ENCODE peak calls at places on chromosome 7, in six cellular contexts. G is SK-N-SH, H is H1, W is K562, B is HepG2, F is GM12878. I is an unnamed sample.

GRCh38 chr7:54252256-54253035 is 289.7 kb upstream of the VSTM2A start:
- DNase-seq in G (no peak), H (no peak), W (no peak), B (no peak), F (no peak), I (no peak)

GRCh38 chr7:139902436-139903102 is 73.5 kb downstream of the TBXAS1 start:
- DNase-seq in G (no peak), H (no peak), W (no peak), B (no peak), F (no peak), I (no peak)

GRCh38 chr7:6284055-6284400 is 11.6 kb upstream of the CYTH3 start:
- DNase-seq in G (no peak), H (no peak), W (no peak), B (no peak), F (no peak), I (no peak)

GRCh38 chr7:17247357-17247756 is 51.1 kb upstream of the AHR start:
- DNase-seq in G (no peak), H (no peak), W (no peak), B (no peak), F (no peak), I (no peak)

GRCh38 chr7:46174192-46174572 is 253.1 kb upstream of the IGFBP3 start:
- DNase-seq in G (no peak), H (no peak), W (no peak), B (no peak), F (no peak), I (no peak)

GRCh38 chr7:66379761-66380160 is 174.6 kb downstream of the TPST1 start:
- DNase-seq in G (no peak), H (no peak), W (no peak), B (no peak), F (no peak), I (no peak)

GRCh38 chr7:100866721-100867039 is 507 bp upstream of the TRIP6 start:
- DNase-seq in G (peak; percentile 38), H (peak; percentile 60), W (no peak), B (no peak), F (no peak), I (no peak)

GRCh38 chr7:117872565-117873055 is 631 bp downstream of the CTTNBP2 start:
- DNase-seq in G (no peak), H (peak; percentile 65), W (no peak), B (no peak), F (no peak), I (no peak)

GRCh38 chr7:158957921-158958471 is 101.6 kb downstream of the DYNC2I1 start:
- DNase-seq in G (peak; percentile 79), H (peak; percentile 65), W (peak; percentile 74), B (no peak), F (no peak), I (no peak)

GRCh38 chr7:87497482-87497881 is 22.0 kb upstream of the ABCB4 start:
- DNase-seq in G (no peak), H (no peak), W (no peak), B (peak; percentile 85), F (no peak), I (no peak)

GRCh38 chr7:94620703-94621118 is 35.2 kb downstream of the SGCE start:
- DNase-seq in G (peak; percentile 33), H (no peak), W (no peak), B (peak; percentile 82), F (peak; percentile 89), I (peak; percentile 32)

GRCh38 chr7:55504093-55504859 is 68.0 kb downstream of the VOPP1 start:
- DNase-seq in G (no peak), H (no peak), W (no peak), B (no peak), F (no peak), I (no peak)

GRCh38 chr7:108122181-108122580 is 8.0 kb downstream of the LAMB4 start:
- DNase-seq in G (no peak), H (no peak), W (no peak), B (no peak), F (no peak), I (no peak)

GRCh38 chr7:17815318-17815717 is 125.0 kb downstream of the SNX13 start:
- DNase-seq in G (no peak), H (no peak), W (no peak), B (peak; percentile 70), F (no peak), I (no peak)

GRCh38 chr7:128045766-128046165 is 14.5 kb upstream of the LRRC4 start:
- DNase-seq in G (no peak), H (no peak), W (no peak), B (no peak), F (no peak), I (no peak)

GRCh38 chr7:116591202-116592040 is 66.6 kb downstream of the CAV1 start:
- DNase-seq in G (peak; percentile 11), H (no peak), W (peak; percentile 22), B (no peak), F (no peak), I (no peak)

GRCh38 chr7:464712-465461 is 54.8 kb downstream of the PDGFA start:
- DNase-seq in G (peak; percentile 46), H (peak; percentile 42), W (no peak), B (peak; percentile 50), F (no peak), I (no peak)

GRCh38 chr7:113331155-113331898 is 213.0 kb upstream of the SMIM30 start:
- DNase-seq in G (no peak), H (peak; percentile 46), W (peak; percentile 38), B (peak; percentile 3), F (no peak), I (no peak)
- TF ChIP-seq GABPA in G (no peak), H (no peak), W (no peak), B (no peak), F (no peak), I (no peak)

DNA sequence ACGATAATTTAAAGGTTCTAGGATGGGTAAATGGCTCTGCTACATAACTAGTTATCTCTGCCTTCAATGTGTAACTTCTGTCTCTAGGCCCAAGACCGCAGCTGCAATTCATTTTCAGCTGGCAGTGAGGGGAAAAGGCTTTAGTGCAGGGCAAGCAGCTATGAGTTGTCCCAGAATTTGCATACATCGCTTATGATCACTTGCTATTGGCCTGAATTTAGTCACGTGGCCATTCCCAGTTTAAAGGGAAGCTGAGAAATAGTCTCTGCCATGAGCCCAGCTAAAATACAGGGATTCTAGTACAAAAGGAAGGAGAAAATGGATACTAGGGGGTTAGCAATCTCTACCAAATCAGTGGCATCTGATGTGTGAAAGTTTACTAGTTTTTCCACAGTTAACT is 145.8 kb upstream of the IMMP2L start:
- DNase-seq in G (no peak), H (no peak), W (peak; percentile 45), B (no peak), F (no peak), I (no peak)
- TF ChIP-seq GABPA in G (no peak), H (no peak), W (no peak), B (no peak), F (no peak), I (no peak)

DNA sequence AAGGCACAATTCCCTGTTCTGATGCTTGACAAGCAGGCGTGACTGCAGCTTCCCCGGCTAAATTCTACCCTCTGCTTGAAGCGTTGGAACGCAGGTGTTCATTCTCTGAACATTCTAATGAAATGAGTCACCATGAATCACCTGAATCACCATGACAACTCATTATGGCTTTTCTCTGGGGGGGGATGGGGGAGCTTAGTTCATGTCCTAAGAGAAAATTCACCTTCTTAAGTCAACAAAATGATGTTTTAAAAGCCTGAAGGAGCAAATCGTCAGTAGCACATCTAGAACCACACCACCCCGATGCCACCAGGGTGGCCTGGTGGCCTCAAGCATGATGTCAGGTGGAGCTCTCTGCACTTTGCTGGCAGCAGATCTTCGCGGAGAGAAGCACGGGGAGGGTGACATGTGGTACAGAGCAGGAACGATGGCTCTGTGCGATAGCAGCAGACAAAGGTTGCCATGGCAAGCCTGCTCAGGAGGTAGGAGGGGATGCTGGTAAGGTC is 33.8 kb downstream of the DDC start:
- DNase-seq in G (peak; percentile 87), H (no peak), W (no peak), B (peak; percentile 12), F (no peak), I (no peak)
- TF ChIP-seq GABPA in G (no peak), H (no peak), W (no peak), B (no peak), F (no peak), I (no peak)

GRCh38 chr7:45052011-45052410 is 36.8 kb downstream of the NACAD start:
- DNase-seq in G (no peak), H (no peak), W (no peak), B (no peak), F (no peak), I (no peak)
- TF ChIP-seq GABPA in G (no peak), H (no peak), W (no peak), B (no peak), F (no peak), I (no peak)

GRCh38 chr7:69232445-69233376 is 365.6 kb upstream of the AUTS2 start:
- DNase-seq in G (no peak), H (peak; percentile 68), W (no peak), B (no peak), F (no peak), I (no peak)
- TF ChIP-seq GABPA in G (no peak), H (no peak), W (no peak), B (no peak), F (no peak), I (no peak)

GRCh38 chr7:129848436-129848835 is 104.3 kb downstream of the UBE2H start:
- DNase-seq in G (no peak), H (no peak), W (no peak), B (no peak), F (no peak), I (no peak)

GRCh38 chr7:129845972-129846327 is 106.8 kb downstream of the UBE2H start:
- DNase-seq in G (no peak), H (no peak), W (no peak), B (no peak), F (no peak), I (no peak)

GRCh38 chr7:129843365-129843898 is 109.3 kb downstream of the UBE2H start:
- DNase-seq in G (no peak), H (no peak), W (no peak), B (no peak), F (no peak), I (no peak)

GRCh38 chr7:129843982-129844840 is 108.5 kb downstream of the UBE2H start:
- DNase-seq in G (no peak), H (no peak), W (no peak), B (no peak), F (no peak), I (peak; percentile 44)

DNA sequence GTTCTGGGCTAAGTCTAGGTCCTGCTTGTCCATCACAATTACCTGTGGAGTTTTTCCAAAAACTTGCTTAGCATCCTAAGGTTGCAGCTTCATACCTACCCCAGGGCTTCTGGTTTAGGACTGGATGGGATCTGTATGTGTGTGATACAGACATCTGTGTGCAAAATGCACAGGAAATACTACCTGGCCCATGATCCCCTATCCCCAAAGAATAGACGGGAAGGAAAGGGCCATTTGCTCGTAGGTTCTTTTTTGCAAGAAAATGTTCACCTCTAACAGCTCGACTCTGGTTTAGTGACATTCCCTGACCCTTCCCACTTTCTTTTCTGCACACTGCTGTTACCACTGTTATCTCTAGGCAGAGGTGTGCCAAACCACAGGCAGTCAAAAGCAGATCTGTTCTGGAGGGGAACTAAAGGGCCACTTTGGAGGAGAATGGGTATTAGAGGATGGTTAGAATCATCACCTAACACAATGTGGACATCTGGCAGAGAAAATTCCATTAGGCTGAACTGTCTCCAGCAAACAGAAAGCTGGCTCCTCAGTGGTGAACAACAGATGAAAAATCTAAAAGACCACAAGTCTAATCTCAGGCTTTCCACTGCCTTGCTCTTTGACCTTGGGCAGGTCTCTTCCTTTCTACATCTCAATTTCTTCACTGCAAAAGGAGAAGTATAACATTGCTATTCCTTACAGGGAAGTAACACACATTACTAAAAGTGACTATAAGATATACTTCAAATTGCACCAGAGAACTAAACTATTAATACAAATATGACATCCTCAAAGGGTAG is 107.4 kb downstream of the UBE2H start:
- DNase-seq in G (no peak), H (no peak), W (peak; percentile 39), B (no peak), F (no peak), I (no peak)
- TF ChIP-seq GABPA in G (peak; percentile 17), H (no peak), W (no peak), B (no peak), F (no peak), I (peak; percentile 16)

GRCh38 chr7:97513326-97513725 is 218.6 kb upstream of the TAC1 start:
- DNase-seq in G (no peak), H (no peak), W (no peak), B (no peak), F (no peak), I (no peak)
- TF ChIP-seq GABPA in G (no peak), H (no peak), W (no peak), B (no peak), F (no peak), I (no peak)

I was measured in HL-60.